ENCODE peak calls at places on chromosome 6, in four cellular contexts. One of them, this sample, is unnamed.

GRCh38 chr6:17984822-17985660 is 2.4 kb downstream of the KIF13A start:
- DNase-seq in fibroblast of mammary gland: peak; percentile 38
- DNase-seq in neural progenitor cell: no peak
- DNase-seq in B cell: no peak
- DNase-seq in this sample: no peak

GRCh38 chr6:139577991-139578604 is 203.7 kb upstream of the CITED2 start:
- DNase-seq in fibroblast of mammary gland: peak; percentile 93
- DNase-seq in neural progenitor cell: no peak
- DNase-seq in B cell: no peak
- DNase-seq in this sample: no peak

GRCh38 chr6:46719099-46719498 is 16.1 kb downstream of the PLA2G7 start:
- DNase-seq in fibroblast of mammary gland: peak; percentile 88
- DNase-seq in neural progenitor cell: no peak
- DNase-seq in B cell: no peak
- DNase-seq in this sample: no peak

GRCh38 chr6:39942903-39943580 is 8.8 kb upstream of the MOCS1 start:
- DNase-seq in fibroblast of mammary gland: no peak
- DNase-seq in neural progenitor cell: no peak
- DNase-seq in B cell: no peak
- DNase-seq in this sample: no peak

GRCh38 chr6:139905404-139906052 is 531.1 kb upstream of the CITED2 start:
- DNase-seq in fibroblast of mammary gland: no peak
- DNase-seq in neural progenitor cell: no peak
- DNase-seq in B cell: no peak
- DNase-seq in this sample: no peak

GRCh38 chr6:31918069-31918725 is 9.3 kb upstream of the C2 start:
- DNase-seq in fibroblast of mammary gland: peak; percentile 38
- DNase-seq in neural progenitor cell: no peak
- DNase-seq in B cell: no peak
- DNase-seq in this sample: no peak

GRCh38 chr6:131995924-131996323 is 44.8 kb upstream of the CCN2 start:
- DNase-seq in fibroblast of mammary gland: peak; percentile 93
- DNase-seq in neural progenitor cell: no peak
- DNase-seq in B cell: no peak
- DNase-seq in this sample: no peak

GRCh38 chr6:42300701-42301100 is 83.0 kb upstream of the MRPS10 start:
- DNase-seq in fibroblast of mammary gland: no peak
- DNase-seq in neural progenitor cell: no peak
- DNase-seq in B cell: no peak
- DNase-seq in this sample: no peak

GRCh38 chr6:23969344-23969743 is 156.7 kb upstream of the NRSN1 start:
- DNase-seq in fibroblast of mammary gland: no peak
- DNase-seq in neural progenitor cell: no peak
- DNase-seq in B cell: no peak
- DNase-seq in this sample: no peak

GRCh38 chr6:5569491-5569890 is 308.2 kb downstream of the FARS2 start:
- DNase-seq in fibroblast of mammary gland: peak; percentile 62
- DNase-seq in neural progenitor cell: no peak
- DNase-seq in B cell: no peak
- DNase-seq in this sample: no peak

GRCh38 chr6:53591873-53592272 is 47.0 kb upstream of the GCLC start:
- DNase-seq in fibroblast of mammary gland: peak; percentile 14
- DNase-seq in neural progenitor cell: no peak
- DNase-seq in B cell: no peak
- DNase-seq in this sample: no peak

GRCh38 chr6:26401987-26402658 is at the start of gene BTN3A1:
- DNase-seq in fibroblast of mammary gland: peak; percentile 70
- DNase-seq in neural progenitor cell: peak; percentile 59
- DNase-seq in B cell: peak; percentile 62
- DNase-seq in this sample: peak; percentile 54

GRCh38 chr6:106084106-106084963 is 1.8 kb upstream of the PRDM1 start:
- DNase-seq in fibroblast of mammary gland: peak; percentile 97
- DNase-seq in neural progenitor cell: peak; percentile 83
- DNase-seq in B cell: peak; percentile 69
- DNase-seq in this sample: peak; percentile 75

GRCh38 chr6:137233561-137234504 is 14.6 kb upstream of the IFNGR1 start:
- DNase-seq in fibroblast of mammary gland: peak; percentile 98
- DNase-seq in neural progenitor cell: no peak
- DNase-seq in B cell: no peak
- DNase-seq in this sample: no peak

GRCh38 chr6:81547149-81547548 is 205.3 kb downstream of the TENT5A start:
- DNase-seq in fibroblast of mammary gland: no peak
- DNase-seq in neural progenitor cell: no peak
- DNase-seq in B cell: no peak
- DNase-seq in this sample: no peak

GRCh38 chr6:83514877-83515466 is 2.6 kb downstream of the PRSS35 start:
- DNase-seq in fibroblast of mammary gland: peak; percentile 76
- DNase-seq in neural progenitor cell: peak; percentile 67
- DNase-seq in B cell: no peak
- DNase-seq in this sample: peak; percentile 59

DNA sequence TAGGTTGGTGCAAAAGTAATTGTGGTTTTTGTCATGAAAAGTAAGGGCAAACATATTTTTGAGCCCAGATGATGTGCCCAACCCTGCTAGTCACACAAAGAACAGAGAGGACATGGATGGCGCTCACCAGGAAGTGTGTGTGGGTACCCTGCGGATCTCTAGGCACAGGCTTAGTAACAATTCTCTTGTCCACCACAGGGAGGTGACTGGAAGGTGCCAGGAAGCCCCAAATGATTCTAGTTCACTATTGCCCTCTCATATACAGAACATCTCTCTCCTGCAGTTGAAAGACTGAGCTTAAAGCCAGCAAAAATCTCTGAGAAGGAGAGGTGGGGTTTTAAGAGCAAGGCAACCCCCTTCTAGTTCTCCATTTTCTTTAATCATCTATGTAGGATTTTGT is 272.1 kb upstream of the TAB2 start:
- DNase-seq in fibroblast of mammary gland: no peak
- DNase-seq in neural progenitor cell: peak; percentile 17
- DNase-seq in B cell: no peak
- DNase-seq in this sample: no peak
- TF ChIP-seq CTCF in fibroblast of mammary gland: no peak
- TF ChIP-seq CTCF in neural progenitor cell: peak; percentile 22
- TF ChIP-seq CTCF in B cell: peak; percentile 27
- TF ChIP-seq CTCF in this sample: no peak

GRCh38 chr6:4506221-4506620 is 270.0 kb upstream of the CDYL start:
- DNase-seq in fibroblast of mammary gland: no peak
- DNase-seq in neural progenitor cell: no peak
- DNase-seq in B cell: no peak
- DNase-seq in this sample: no peak

GRCh38 chr6:4504700-4505099 is 271.5 kb upstream of the CDYL start:
- DNase-seq in fibroblast of mammary gland: no peak
- DNase-seq in neural progenitor cell: no peak
- DNase-seq in B cell: no peak
- DNase-seq in this sample: no peak

GRCh38 chr6:4503700-4504099 is 272.5 kb upstream of the CDYL start:
- DNase-seq in fibroblast of mammary gland: no peak
- DNase-seq in neural progenitor cell: no peak
- DNase-seq in B cell: no peak
- DNase-seq in this sample: no peak

GRCh38 chr6:4509506-4509905 is 266.7 kb upstream of the CDYL start:
- DNase-seq in fibroblast of mammary gland: no peak
- DNase-seq in neural progenitor cell: no peak
- DNase-seq in B cell: no peak
- DNase-seq in this sample: no peak

GRCh38 chr6:4506806-4507205 is 269.4 kb upstream of the CDYL start:
- DNase-seq in fibroblast of mammary gland: no peak
- DNase-seq in neural progenitor cell: no peak
- DNase-seq in B cell: no peak
- DNase-seq in this sample: no peak
- TF ChIP-seq CTCF in fibroblast of mammary gland: no peak
- TF ChIP-seq CTCF in neural progenitor cell: no peak
- TF ChIP-seq CTCF in B cell: no peak
- TF ChIP-seq CTCF in this sample: no peak

GRCh38 chr6:142462260-142462659 is 160.5 kb downstream of the ADGRG6 start:
- DNase-seq in fibroblast of mammary gland: no peak
- DNase-seq in neural progenitor cell: no peak
- DNase-seq in B cell: no peak
- DNase-seq in this sample: no peak
- TF ChIP-seq CTCF in fibroblast of mammary gland: peak; percentile 8
- TF ChIP-seq CTCF in neural progenitor cell: peak; percentile 28
- TF ChIP-seq CTCF in B cell: no peak
- TF ChIP-seq CTCF in this sample: no peak

DNA sequence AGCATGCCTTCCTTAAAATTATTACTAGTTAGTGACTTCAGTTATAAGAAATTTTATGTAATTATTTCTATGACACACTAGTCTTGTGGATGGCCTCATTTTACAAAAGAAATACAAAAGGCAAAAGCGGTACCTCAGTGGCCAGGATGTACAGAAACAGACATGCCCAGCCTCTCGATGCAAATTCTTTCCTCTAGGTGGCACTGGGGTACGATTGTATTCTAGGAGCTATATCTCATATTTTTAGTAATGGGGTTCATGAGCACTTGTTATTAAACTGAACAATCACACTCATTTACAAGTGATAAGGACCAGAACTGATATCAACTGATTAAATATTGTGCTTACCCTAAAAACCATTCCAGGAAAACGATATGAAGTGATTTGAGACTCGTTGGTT is 59.8 kb downstream of the SOD2 start:
- DNase-seq in fibroblast of mammary gland: peak; percentile 23
- DNase-seq in neural progenitor cell: peak; percentile 24
- DNase-seq in B cell: no peak
- DNase-seq in this sample: peak; percentile 32
- TF ChIP-seq CTCF in fibroblast of mammary gland: peak; percentile 60
- TF ChIP-seq CTCF in neural progenitor cell: peak; percentile 54
- TF ChIP-seq CTCF in B cell: no peak
- TF ChIP-seq CTCF in this sample: peak; percentile 31

DNA sequence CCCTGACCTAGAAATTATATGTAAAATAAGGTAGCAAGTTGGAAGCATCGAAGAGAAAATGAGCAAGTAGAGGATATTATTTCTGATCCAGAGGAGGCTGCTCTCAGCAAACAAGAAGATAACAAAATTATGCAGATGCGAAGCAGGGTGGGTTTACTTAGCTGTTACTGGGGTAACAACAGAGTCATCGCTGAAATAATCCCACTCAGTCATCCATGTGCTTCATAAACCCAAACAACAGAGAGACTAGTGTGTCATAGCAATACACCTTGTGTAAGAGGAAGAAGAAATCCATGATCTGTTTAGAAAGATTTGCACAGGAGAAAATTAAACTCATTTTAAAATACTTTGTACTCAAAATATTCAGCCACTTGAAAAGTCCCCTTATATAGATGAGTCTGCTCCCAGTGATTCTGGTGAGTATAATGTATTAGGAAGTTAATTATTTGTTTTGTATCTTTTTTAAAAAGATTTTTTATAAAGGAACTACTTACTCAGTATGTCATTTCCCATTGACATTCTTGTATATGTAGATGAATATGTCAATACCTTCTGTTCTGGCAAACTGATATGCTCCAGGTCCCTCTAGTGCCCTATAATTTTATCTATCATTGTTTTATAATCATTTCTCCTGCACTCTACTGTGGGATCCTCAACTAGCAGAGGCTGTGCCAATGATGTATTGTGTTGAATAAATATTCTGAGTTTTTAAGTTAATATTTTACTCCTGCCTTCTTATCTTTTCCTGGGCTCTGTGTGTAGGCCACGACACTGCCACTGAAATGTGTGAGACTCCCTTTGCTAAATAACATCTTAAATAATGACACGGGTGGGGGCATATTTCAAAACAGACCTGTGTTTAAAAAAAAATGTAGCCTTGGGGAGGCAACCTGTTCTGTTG is 8.6 kb upstream of the HIVEP2 start:
- DNase-seq in fibroblast of mammary gland: no peak
- DNase-seq in neural progenitor cell: no peak
- DNase-seq in B cell: no peak
- DNase-seq in this sample: no peak
- TF ChIP-seq CTCF in fibroblast of mammary gland: no peak
- TF ChIP-seq CTCF in neural progenitor cell: no peak
- TF ChIP-seq CTCF in B cell: no peak
- TF ChIP-seq CTCF in this sample: no peak

DNA sequence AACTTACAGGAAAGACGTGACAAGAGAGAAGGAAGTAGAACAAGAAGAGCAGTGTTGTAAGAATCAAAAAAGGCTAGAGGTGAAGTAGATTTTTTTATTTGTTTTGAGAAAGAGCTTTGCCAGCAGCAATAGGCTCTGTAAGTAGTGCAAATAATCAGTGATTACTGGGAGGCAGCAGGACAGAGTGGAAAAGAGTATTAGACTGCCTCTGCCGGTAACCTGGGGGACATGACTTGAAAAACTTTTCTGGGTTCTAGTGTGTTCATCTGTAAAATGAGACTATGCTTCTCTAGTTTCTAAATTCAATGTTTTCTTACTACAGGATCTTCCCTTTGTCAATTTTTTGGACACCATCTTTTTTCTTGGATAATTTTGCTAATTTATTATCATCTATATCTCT is 5.8 kb upstream of the IRAK1BP1 start:
- DNase-seq in fibroblast of mammary gland: no peak
- DNase-seq in neural progenitor cell: no peak
- DNase-seq in B cell: no peak
- DNase-seq in this sample: no peak
- TF ChIP-seq CTCF in fibroblast of mammary gland: peak; percentile 5
- TF ChIP-seq CTCF in neural progenitor cell: no peak
- TF ChIP-seq CTCF in B cell: no peak
- TF ChIP-seq CTCF in this sample: no peak